ENCODE peak calls at places on chromosomes 16 and 17, in ten cellular contexts. One of them, this sample, is unnamed.

GRCh38 chr17:79388556-79389295 is 222.1 kb downstream of the RBFOX3 start:
- DNase-seq in keratinocyte: no peak
- DNase-seq in uterus: no peak
- DNase-seq in MCF 10A: peak
- DNase-seq in foreskin fibroblast: peak
- DNase-seq in cardiac muscle cell: peak
- DNase-seq in CD4-positive, alpha-beta T cell: no peak
- DNase-seq in upper lobe of right lung: peak
- DNase-seq in foreskin keratinocyte: peak
- DNase-seq in glutamatergic neuron: peak
- DNase-seq in this sample: peak

GRCh38 chr16:68446941-68447675 is 1.2 kb downstream of the SMPD3 start:
- DNase-seq in keratinocyte: no peak
- DNase-seq in uterus: no peak
- DNase-seq in MCF 10A: no peak
- DNase-seq in foreskin fibroblast: no peak
- DNase-seq in cardiac muscle cell: no peak
- DNase-seq in CD4-positive, alpha-beta T cell: no peak
- DNase-seq in upper lobe of right lung: no peak
- DNase-seq in foreskin keratinocyte: no peak
- DNase-seq in glutamatergic neuron: peak
- DNase-seq in this sample: no peak

GRCh38 chr16:1408171-1408837 is 6.2 kb downstream of the UNKL start:
- DNase-seq in keratinocyte: no peak
- DNase-seq in uterus: peak
- DNase-seq in MCF 10A: peak
- DNase-seq in foreskin fibroblast: peak
- DNase-seq in cardiac muscle cell: peak
- DNase-seq in CD4-positive, alpha-beta T cell: peak
- DNase-seq in upper lobe of right lung: peak
- DNase-seq in foreskin keratinocyte: peak
- DNase-seq in glutamatergic neuron: peak
- DNase-seq in this sample: peak

GRCh38 chr16:64742560-64742959 is 379.3 kb downstream of the CDH11 start:
- DNase-seq in keratinocyte: no peak
- DNase-seq in uterus: no peak
- DNase-seq in MCF 10A: no peak
- DNase-seq in foreskin fibroblast: no peak
- DNase-seq in cardiac muscle cell: no peak
- DNase-seq in CD4-positive, alpha-beta T cell: no peak
- DNase-seq in upper lobe of right lung: no peak
- DNase-seq in foreskin keratinocyte: no peak
- DNase-seq in glutamatergic neuron: no peak
- DNase-seq in this sample: no peak

GRCh38 chr17:40952675-40953074 is 14.1 kb downstream of the KRT39 start:
- DNase-seq in keratinocyte: peak
- DNase-seq in uterus: no peak
- DNase-seq in MCF 10A: peak
- DNase-seq in foreskin fibroblast: peak
- DNase-seq in cardiac muscle cell: peak
- DNase-seq in CD4-positive, alpha-beta T cell: no peak
- DNase-seq in upper lobe of right lung: no peak
- DNase-seq in foreskin keratinocyte: peak
- DNase-seq in glutamatergic neuron: no peak
- DNase-seq in this sample: no peak

GRCh38 chr16:87823146-87823929 is 46.0 kb downstream of the SLC7A5 start:
- DNase-seq in keratinocyte: peak
- DNase-seq in uterus: no peak
- DNase-seq in MCF 10A: no peak
- DNase-seq in foreskin fibroblast: no peak
- DNase-seq in cardiac muscle cell: no peak
- DNase-seq in CD4-positive, alpha-beta T cell: no peak
- DNase-seq in upper lobe of right lung: no peak
- DNase-seq in foreskin keratinocyte: peak
- DNase-seq in glutamatergic neuron: no peak
- DNase-seq in this sample: no peak

GRCh38 chr16:76207270-76207669 is 69.9 kb upstream of the CNTNAP4 start:
- DNase-seq in keratinocyte: no peak
- DNase-seq in uterus: no peak
- DNase-seq in MCF 10A: no peak
- DNase-seq in foreskin fibroblast: no peak
- DNase-seq in cardiac muscle cell: no peak
- DNase-seq in CD4-positive, alpha-beta T cell: no peak
- DNase-seq in upper lobe of right lung: no peak
- DNase-seq in foreskin keratinocyte: peak
- DNase-seq in glutamatergic neuron: no peak
- DNase-seq in this sample: no peak

GRCh38 chr17:36627101-36627500 is 25.7 kb downstream of the MRM1 start:
- DNase-seq in keratinocyte: no peak
- DNase-seq in uterus: no peak
- DNase-seq in MCF 10A: no peak
- DNase-seq in foreskin fibroblast: no peak
- DNase-seq in cardiac muscle cell: no peak
- DNase-seq in CD4-positive, alpha-beta T cell: no peak
- DNase-seq in upper lobe of right lung: no peak
- DNase-seq in foreskin keratinocyte: no peak
- DNase-seq in glutamatergic neuron: peak
- DNase-seq in this sample: no peak

GRCh38 chr16:4713663-4714501 is 20.2 kb downstream of the ANKS3 start:
- DNase-seq in keratinocyte: no peak
- DNase-seq in uterus: no peak
- DNase-seq in MCF 10A: no peak
- DNase-seq in foreskin fibroblast: no peak
- DNase-seq in cardiac muscle cell: no peak
- DNase-seq in CD4-positive, alpha-beta T cell: no peak
- DNase-seq in upper lobe of right lung: no peak
- DNase-seq in foreskin keratinocyte: no peak
- DNase-seq in glutamatergic neuron: no peak
- DNase-seq in this sample: no peak

GRCh38 chr17:61221597-61222471 is 177.8 kb upstream of the TBX2 start:
- DNase-seq in keratinocyte: no peak
- DNase-seq in uterus: no peak
- DNase-seq in MCF 10A: no peak
- DNase-seq in foreskin fibroblast: no peak
- DNase-seq in cardiac muscle cell: no peak
- DNase-seq in CD4-positive, alpha-beta T cell: no peak
- DNase-seq in upper lobe of right lung: no peak
- DNase-seq in foreskin keratinocyte: no peak
- DNase-seq in glutamatergic neuron: no peak
- DNase-seq in this sample: no peak

GRCh38 chr17:8153550-8153956 is 1.3 kb upstream of the PER1 start:
- DNase-seq in keratinocyte: no peak
- DNase-seq in uterus: peak
- DNase-seq in MCF 10A: peak
- DNase-seq in foreskin fibroblast: peak
- DNase-seq in cardiac muscle cell: peak
- DNase-seq in CD4-positive, alpha-beta T cell: no peak
- DNase-seq in upper lobe of right lung: peak
- DNase-seq in foreskin keratinocyte: peak
- DNase-seq in glutamatergic neuron: peak
- DNase-seq in this sample: no peak

GRCh38 chr17:10613775-10614513 is 43.2 kb downstream of the MYH3 start:
- DNase-seq in keratinocyte: no peak
- DNase-seq in uterus: no peak
- DNase-seq in MCF 10A: no peak
- DNase-seq in foreskin fibroblast: peak
- DNase-seq in cardiac muscle cell: peak
- DNase-seq in CD4-positive, alpha-beta T cell: no peak
- DNase-seq in upper lobe of right lung: no peak
- DNase-seq in foreskin keratinocyte: no peak
- DNase-seq in glutamatergic neuron: no peak
- DNase-seq in this sample: no peak

GRCh38 chr17:47654991-47655390 is 5.3 kb downstream of the KPNB1 start:
- DNase-seq in keratinocyte: no peak
- DNase-seq in uterus: no peak
- DNase-seq in MCF 10A: no peak
- DNase-seq in foreskin fibroblast: no peak
- DNase-seq in cardiac muscle cell: no peak
- DNase-seq in CD4-positive, alpha-beta T cell: no peak
- DNase-seq in upper lobe of right lung: no peak
- DNase-seq in foreskin keratinocyte: no peak
- DNase-seq in glutamatergic neuron: no peak
- DNase-seq in this sample: no peak

GRCh38 chr17:47665655-47666054 is 15.9 kb downstream of the KPNB1 start:
- DNase-seq in keratinocyte: no peak
- DNase-seq in uterus: no peak
- DNase-seq in MCF 10A: peak
- DNase-seq in foreskin fibroblast: peak
- DNase-seq in cardiac muscle cell: peak
- DNase-seq in CD4-positive, alpha-beta T cell: no peak
- DNase-seq in upper lobe of right lung: no peak
- DNase-seq in foreskin keratinocyte: no peak
- DNase-seq in glutamatergic neuron: no peak
- DNase-seq in this sample: no peak

GRCh38 chr17:47663997-47664941 is 14.6 kb downstream of the KPNB1 start:
- DNase-seq in keratinocyte: no peak
- DNase-seq in uterus: peak
- DNase-seq in MCF 10A: peak
- DNase-seq in foreskin fibroblast: peak
- DNase-seq in cardiac muscle cell: peak
- DNase-seq in CD4-positive, alpha-beta T cell: peak
- DNase-seq in upper lobe of right lung: no peak
- DNase-seq in foreskin keratinocyte: no peak
- DNase-seq in glutamatergic neuron: peak
- DNase-seq in this sample: peak

DNA sequence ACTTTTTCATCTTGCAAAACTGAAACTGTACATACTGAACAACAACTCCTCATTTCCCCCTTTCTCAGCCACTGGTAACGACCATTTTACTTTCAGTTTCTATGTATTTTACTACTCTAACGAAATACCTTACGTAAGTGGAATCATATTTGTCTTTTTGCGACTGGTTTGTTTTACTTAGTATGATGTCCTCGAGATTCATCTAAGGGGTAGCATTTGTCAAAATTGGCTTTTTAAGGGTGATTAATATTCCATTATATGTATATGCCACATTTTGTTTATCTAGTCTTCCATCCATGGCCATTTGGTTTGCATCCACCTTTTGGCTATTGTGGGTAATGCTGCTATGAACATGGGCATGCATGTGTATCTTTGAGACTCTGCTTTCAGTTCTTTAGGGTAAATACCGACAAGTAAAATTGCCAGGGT is 10.4 kb downstream of the KPNB1 start:
- DNase-seq in keratinocyte: no peak
- DNase-seq in uterus: no peak
- DNase-seq in MCF 10A: no peak
- DNase-seq in foreskin fibroblast: no peak
- DNase-seq in cardiac muscle cell: no peak
- DNase-seq in CD4-positive, alpha-beta T cell: no peak
- DNase-seq in upper lobe of right lung: no peak
- DNase-seq in foreskin keratinocyte: no peak
- DNase-seq in glutamatergic neuron: no peak
- DNase-seq in this sample: no peak
- TF ChIP-seq CTCF in keratinocyte: no peak
- TF ChIP-seq CTCF in uterus: no peak
- TF ChIP-seq CTCF in MCF 10A: no peak
- TF ChIP-seq CTCF in foreskin fibroblast: no peak
- TF ChIP-seq CTCF in cardiac muscle cell: no peak
- TF ChIP-seq CTCF in CD4-positive, alpha-beta T cell: no peak
- TF ChIP-seq CTCF in upper lobe of right lung: no peak
- TF ChIP-seq CTCF in foreskin keratinocyte: no peak
- TF ChIP-seq CTCF in glutamatergic neuron: no peak
- TF ChIP-seq CTCF in this sample: no peak

GRCh38 chr16:86418981-86419380 is 91.3 kb upstream of the FOXF1 start:
- DNase-seq in keratinocyte: no peak
- DNase-seq in uterus: no peak
- DNase-seq in MCF 10A: no peak
- DNase-seq in foreskin fibroblast: no peak
- DNase-seq in cardiac muscle cell: no peak
- DNase-seq in CD4-positive, alpha-beta T cell: no peak
- DNase-seq in upper lobe of right lung: no peak
- DNase-seq in foreskin keratinocyte: no peak
- DNase-seq in glutamatergic neuron: no peak
- DNase-seq in this sample: no peak
- TF ChIP-seq CTCF in keratinocyte: no peak
- TF ChIP-seq CTCF in uterus: no peak
- TF ChIP-seq CTCF in MCF 10A: no peak
- TF ChIP-seq CTCF in foreskin fibroblast: no peak
- TF ChIP-seq CTCF in cardiac muscle cell: no peak
- TF ChIP-seq CTCF in CD4-positive, alpha-beta T cell: no peak
- TF ChIP-seq CTCF in upper lobe of right lung: no peak
- TF ChIP-seq CTCF in foreskin keratinocyte: no peak
- TF ChIP-seq CTCF in glutamatergic neuron: no peak
- TF ChIP-seq CTCF in this sample: no peak

GRCh38 chr17:76713765-76714164 is 3.0 kb upstream of the MXRA7 start:
- DNase-seq in keratinocyte: no peak
- DNase-seq in uterus: no peak
- DNase-seq in MCF 10A: no peak
- DNase-seq in foreskin fibroblast: no peak
- DNase-seq in cardiac muscle cell: no peak
- DNase-seq in CD4-positive, alpha-beta T cell: no peak
- DNase-seq in upper lobe of right lung: no peak
- DNase-seq in foreskin keratinocyte: no peak
- DNase-seq in glutamatergic neuron: no peak
- DNase-seq in this sample: no peak

GRCh38 chr17:76707985-76708807 is 2.6 kb downstream of the MXRA7 start:
- DNase-seq in keratinocyte: no peak
- DNase-seq in uterus: no peak
- DNase-seq in MCF 10A: no peak
- DNase-seq in foreskin fibroblast: no peak
- DNase-seq in cardiac muscle cell: peak
- DNase-seq in CD4-positive, alpha-beta T cell: no peak
- DNase-seq in upper lobe of right lung: no peak
- DNase-seq in foreskin keratinocyte: no peak
- DNase-seq in glutamatergic neuron: peak
- DNase-seq in this sample: peak

GRCh38 chr17:76710863-76711611 is at the start of gene MXRA7:
- DNase-seq in keratinocyte: no peak
- DNase-seq in uterus: peak
- DNase-seq in MCF 10A: peak
- DNase-seq in foreskin fibroblast: peak
- DNase-seq in cardiac muscle cell: peak
- DNase-seq in CD4-positive, alpha-beta T cell: peak
- DNase-seq in upper lobe of right lung: peak
- DNase-seq in foreskin keratinocyte: no peak
- DNase-seq in glutamatergic neuron: peak
- DNase-seq in this sample: peak

GRCh38 chr17:76706817-76707216 is 3.9 kb downstream of the MXRA7 start:
- DNase-seq in keratinocyte: no peak
- DNase-seq in uterus: no peak
- DNase-seq in MCF 10A: no peak
- DNase-seq in foreskin fibroblast: no peak
- DNase-seq in cardiac muscle cell: no peak
- DNase-seq in CD4-positive, alpha-beta T cell: no peak
- DNase-seq in upper lobe of right lung: no peak
- DNase-seq in foreskin keratinocyte: no peak
- DNase-seq in glutamatergic neuron: no peak
- DNase-seq in this sample: no peak

GRCh38 chr17:76709077-76709950 is 1.5 kb downstream of the MXRA7 start:
- DNase-seq in keratinocyte: no peak
- DNase-seq in uterus: peak
- DNase-seq in MCF 10A: peak
- DNase-seq in foreskin fibroblast: peak
- DNase-seq in cardiac muscle cell: peak
- DNase-seq in CD4-positive, alpha-beta T cell: no peak
- DNase-seq in upper lobe of right lung: peak
- DNase-seq in foreskin keratinocyte: peak
- DNase-seq in glutamatergic neuron: peak
- DNase-seq in this sample: peak
- TF ChIP-seq CTCF in keratinocyte: no peak
- TF ChIP-seq CTCF in uterus: no peak
- TF ChIP-seq CTCF in MCF 10A: no peak
- TF ChIP-seq CTCF in foreskin fibroblast: no peak
- TF ChIP-seq CTCF in cardiac muscle cell: no peak
- TF ChIP-seq CTCF in CD4-positive, alpha-beta T cell: no peak
- TF ChIP-seq CTCF in upper lobe of right lung: no peak
- TF ChIP-seq CTCF in foreskin keratinocyte: no peak
- TF ChIP-seq CTCF in glutamatergic neuron: no peak
- TF ChIP-seq CTCF in this sample: no peak

GRCh38 chr16:77868052-77868451 is 79.7 kb downstream of the VAT1L start:
- DNase-seq in keratinocyte: no peak
- DNase-seq in uterus: no peak
- DNase-seq in MCF 10A: no peak
- DNase-seq in foreskin fibroblast: no peak
- DNase-seq in cardiac muscle cell: no peak
- DNase-seq in CD4-positive, alpha-beta T cell: no peak
- DNase-seq in upper lobe of right lung: no peak
- DNase-seq in foreskin keratinocyte: no peak
- DNase-seq in glutamatergic neuron: no peak
- DNase-seq in this sample: no peak
- TF ChIP-seq CTCF in keratinocyte: no peak
- TF ChIP-seq CTCF in uterus: no peak
- TF ChIP-seq CTCF in MCF 10A: no peak
- TF ChIP-seq CTCF in foreskin fibroblast: no peak
- TF ChIP-seq CTCF in cardiac muscle cell: no peak
- TF ChIP-seq CTCF in CD4-positive, alpha-beta T cell: no peak
- TF ChIP-seq CTCF in upper lobe of right lung: no peak
- TF ChIP-seq CTCF in foreskin keratinocyte: no peak
- TF ChIP-seq CTCF in glutamatergic neuron: no peak
- TF ChIP-seq CTCF in this sample: no peak